ENCODE peak calls at places on chromosomes 13 and 19, in ten cellular contexts. F is breast epithelium, G is lower leg skin, A is stomach, J is ovary, N is sigmoid colon, D is NB4, S is adrenal gland, I is IMR-90, Y is heart left ventricle. O is an unnamed sample.

GRCh38 chr13:110211735-110212134 is 95.2 kb downstream of the COL4A1 start:
- DNase-seq in F (no peak), A (no peak), I (no peak), N (no peak), G (no peak), S (no peak), Y (no peak), J (no peak), D (no peak), O (no peak)

GRCh38 chr19:45716314-45717130 is 14.2 kb downstream of the FBXO46 start:
- DNase-seq in I (no peak), N (no peak), F (peak), G (peak), Y (no peak), J (peak), S (no peak), A (no peak), D (peak), O (peak)

GRCh38 chr13:59914556-59914955 is 249.2 kb downstream of the DIAPH3 start:
- DNase-seq in A (no peak), I (peak), J (no peak), F (no peak), Y (no peak), S (no peak), D (no peak), N (no peak), G (no peak), O (no peak)

GRCh38 chr19:36604656-36605100 is 435 bp upstream of the ZNF382 start:
- DNase-seq in D (peak), A (peak), J (peak), F (peak), Y (peak), S (peak), I (peak), G (peak), N (peak), O (peak)

GRCh38 chr13:48066310-48066989 is 28.5 kb downstream of the MED4 start:
- DNase-seq in J (no peak), F (no peak), G (no peak), Y (no peak), I (peak), N (no peak), D (peak), S (no peak), A (no peak), O (peak)

GRCh38 chr13:40639226-40639681 is 27.2 kb downstream of the FOXO1 start:
- DNase-seq in J (no peak), F (no peak), I (no peak), D (peak), N (no peak), G (no peak), A (no peak), S (peak), Y (no peak), O (no peak)

GRCh38 chr19:49799798-49800376 is 13.2 kb downstream of the FUZ start:
- DNase-seq in N (no peak), F (no peak), S (peak), Y (no peak), J (peak), G (no peak), I (no peak), D (peak), A (no peak), O (no peak)

GRCh38 chr13:104318121-104318520 is 1251.9 kb upstream of the SLC10A2 start:
- DNase-seq in J (no peak), F (no peak), I (peak), S (no peak), A (no peak), Y (no peak), D (peak), N (no peak), G (no peak), O (no peak)

GRCh38 chr13:106796280-106797047 is 228.5 kb upstream of the ARGLU1 start:
- DNase-seq in D (no peak), S (no peak), A (no peak), Y (no peak), J (no peak), F (no peak), N (no peak), I (no peak), G (no peak), O (no peak)

DNA sequence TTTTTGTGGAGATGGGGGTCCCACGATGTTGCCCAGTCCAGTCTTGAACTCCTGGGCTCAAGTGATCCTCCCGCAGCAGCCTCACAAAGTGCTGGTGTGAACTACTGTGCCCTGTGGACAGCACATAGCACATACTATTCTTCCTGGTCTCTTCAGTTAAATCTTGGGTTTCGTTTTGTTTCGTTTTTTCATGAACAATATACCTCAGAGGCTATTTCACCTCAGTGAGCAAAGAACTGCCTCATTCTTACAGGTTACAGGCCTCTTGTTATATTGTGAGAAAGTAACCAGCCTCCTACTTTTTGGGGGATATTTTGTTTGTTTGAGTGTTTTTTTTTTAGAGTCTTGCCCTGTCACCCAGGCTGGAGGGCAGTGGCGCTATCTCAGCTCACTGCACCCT is 1.3 kb upstream of the C3 start:
- DNase-seq in I (no peak), N (no peak), F (no peak), J (no peak), Y (no peak), S (no peak), A (no peak), G (no peak), D (peak), O (no peak)
- TF ChIP-seq POLR2A in I (no peak), N (no peak), F (no peak), J (no peak), Y (no peak), S (no peak), A (no peak), G (no peak), D (no peak), O (no peak)

DNA sequence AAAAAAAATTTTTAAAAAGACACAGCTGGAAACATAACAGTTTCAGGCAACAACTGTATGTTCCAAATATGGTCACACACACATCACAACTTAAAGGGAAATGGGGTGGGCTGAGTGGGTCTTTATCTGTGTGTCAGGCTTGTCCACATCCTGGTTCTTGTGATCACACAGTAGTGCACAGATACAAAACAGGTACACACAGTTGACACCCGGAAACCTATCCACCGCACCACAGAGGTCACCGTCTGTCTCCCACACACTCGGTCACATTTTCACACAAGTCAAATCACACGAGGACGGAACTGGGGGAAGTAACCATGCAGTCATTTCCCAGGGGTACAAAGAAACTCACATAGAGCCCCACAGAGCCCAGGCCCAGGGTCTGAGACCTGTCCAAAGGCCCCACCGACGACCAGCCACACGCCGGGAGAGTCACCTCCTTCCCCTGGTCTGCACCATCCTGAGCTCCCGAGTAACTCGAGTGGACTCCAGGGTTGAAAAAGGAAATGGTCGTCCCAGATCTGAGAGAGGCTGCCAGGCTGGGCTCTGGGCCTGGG is 1.4 kb upstream of the PPAN start:
- DNase-seq in S (peak), J (no peak), N (no peak), Y (no peak), G (no peak), F (no peak), I (no peak), D (peak), A (no peak), O (peak)
- TF ChIP-seq POLR2A in S (no peak), J (no peak), N (no peak), Y (no peak), G (no peak), F (no peak), I (no peak), D (peak), A (no peak), O (no peak)

GRCh38 chr19:48329167-48329891 is 4.0 kb downstream of the EMP3 start:
- DNase-seq in S (no peak), N (no peak), J (no peak), Y (no peak), D (peak), F (no peak), G (peak), A (no peak), I (peak), O (peak)

GRCh38 chr19:48330012-48330681 is 4.8 kb downstream of the EMP3 start:
- DNase-seq in J (peak), N (peak), I (no peak), F (peak), S (peak), A (peak), Y (peak), G (peak), D (peak), O (peak)

GRCh38 chr19:48332351-48332661 is 7.0 kb downstream of the EMP3 start:
- DNase-seq in D (no peak), N (no peak), A (no peak), F (no peak), I (no peak), S (no peak), Y (no peak), J (no peak), G (no peak), O (no peak)

GRCh38 chr19:48333467-48334384 is 8.4 kb downstream of the EMP3 start:
- DNase-seq in I (peak), A (peak), J (peak), Y (peak), G (peak), N (peak), S (peak), F (peak), D (peak), O (peak)

DNA sequence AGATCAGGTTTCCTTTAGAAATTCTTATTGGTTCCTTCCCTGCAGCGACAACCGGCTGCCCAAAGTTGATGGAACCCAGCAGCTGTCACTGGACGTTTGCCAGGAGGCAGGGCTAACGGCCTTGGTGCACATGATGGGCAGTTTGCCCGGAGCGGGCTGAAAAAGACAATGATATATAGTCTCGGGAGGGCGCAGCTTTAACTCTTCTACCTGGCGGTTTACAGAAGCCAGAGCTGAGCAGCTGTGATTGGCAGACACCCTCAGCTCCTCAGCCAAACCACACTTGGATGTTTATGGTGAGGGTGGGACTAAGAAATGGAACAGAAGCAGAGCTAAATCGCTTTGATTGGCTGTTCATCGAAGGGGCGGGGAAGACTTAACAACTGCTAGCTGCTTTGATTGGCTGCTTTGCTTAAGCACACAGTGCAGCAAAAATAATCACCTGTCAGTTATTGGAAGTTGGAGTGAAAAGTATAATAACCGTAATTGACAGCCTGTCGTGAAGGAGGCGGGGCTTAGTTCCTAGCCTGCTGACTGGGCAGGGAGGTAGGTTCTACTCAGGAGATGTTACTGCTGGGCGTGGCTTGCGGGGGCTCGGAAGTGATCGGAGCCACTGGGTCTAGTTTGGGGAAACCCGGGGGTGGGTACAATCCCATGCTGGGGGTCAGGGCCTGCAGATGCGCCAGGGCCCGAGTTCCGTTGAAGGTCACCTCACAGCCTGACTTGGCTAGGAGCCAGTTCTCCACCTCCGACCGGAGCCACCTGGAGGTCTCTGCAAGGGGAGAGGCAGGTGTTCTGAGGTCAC is 7.5 kb downstream of the EMP3 start:
- DNase-seq in G (peak), J (peak), F (peak), D (peak), Y (peak), I (peak), N (peak), A (peak), S (peak), O (peak)
- TF ChIP-seq POLR2A in G (no peak), J (no peak), F (no peak), D (peak), Y (no peak), I (peak), N (peak), A (no peak), S (no peak), O (peak)

GRCh38 chr19:945401-946252 is 19.8 kb downstream of the ARID3A start:
- DNase-seq in S (no peak), F (no peak), J (no peak), A (no peak), I (no peak), N (no peak), D (no peak), Y (no peak), G (no peak), O (no peak)

GRCh38 chr19:948842-949496 is 23.1 kb downstream of the ARID3A start:
- DNase-seq in Y (no peak), G (no peak), F (no peak), A (no peak), I (no peak), D (no peak), J (no peak), N (no peak), S (no peak), O (peak)

GRCh38 chr19:944663-945241 is 18.9 kb downstream of the ARID3A start:
- DNase-seq in A (no peak), G (no peak), J (peak), F (no peak), D (no peak), S (no peak), I (no peak), Y (no peak), N (no peak), O (peak)

GRCh38 chr19:947707-948533 is 22.1 kb downstream of the ARID3A start:
- DNase-seq in F (no peak), G (peak), N (peak), J (no peak), D (peak), Y (peak), I (no peak), S (peak), A (peak), O (no peak)

DNA sequence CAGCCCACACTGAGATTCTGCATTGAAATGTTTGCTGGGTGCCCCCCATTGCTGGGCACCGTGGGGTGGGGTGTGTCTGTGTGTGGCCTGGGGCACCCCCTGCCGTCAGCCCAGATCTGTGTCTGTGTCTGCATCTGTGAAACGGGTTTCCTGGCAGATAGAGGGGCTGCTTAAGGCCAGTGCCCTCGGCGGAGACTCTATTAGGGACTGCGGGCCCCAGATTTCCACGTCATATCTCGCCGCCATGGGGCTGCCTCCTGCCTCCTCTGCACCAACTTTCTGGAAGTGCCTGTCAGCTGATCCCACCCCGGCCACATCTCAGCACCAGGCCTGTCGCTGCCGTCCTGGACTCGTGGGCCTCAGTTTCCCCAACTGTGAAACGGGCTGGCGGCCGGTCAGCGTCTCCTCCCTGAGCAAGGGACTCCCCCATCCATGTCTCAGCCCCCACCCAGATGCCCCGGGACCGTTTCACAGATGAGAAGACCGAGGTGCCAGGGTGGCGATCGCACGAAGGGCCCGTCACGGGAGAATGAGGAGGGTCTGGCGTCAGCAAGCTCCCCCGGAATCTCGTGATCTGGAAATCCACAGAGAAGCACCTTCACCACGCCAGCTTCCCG is 21.4 kb downstream of the ARID3A start:
- DNase-seq in N (no peak), G (no peak), I (no peak), Y (no peak), S (no peak), D (no peak), J (no peak), A (no peak), F (no peak), O (no peak)
- TF ChIP-seq POLR2A in N (no peak), G (no peak), I (no peak), Y (no peak), S (no peak), D (no peak), J (no peak), A (no peak), F (no peak), O (no peak)

DNA sequence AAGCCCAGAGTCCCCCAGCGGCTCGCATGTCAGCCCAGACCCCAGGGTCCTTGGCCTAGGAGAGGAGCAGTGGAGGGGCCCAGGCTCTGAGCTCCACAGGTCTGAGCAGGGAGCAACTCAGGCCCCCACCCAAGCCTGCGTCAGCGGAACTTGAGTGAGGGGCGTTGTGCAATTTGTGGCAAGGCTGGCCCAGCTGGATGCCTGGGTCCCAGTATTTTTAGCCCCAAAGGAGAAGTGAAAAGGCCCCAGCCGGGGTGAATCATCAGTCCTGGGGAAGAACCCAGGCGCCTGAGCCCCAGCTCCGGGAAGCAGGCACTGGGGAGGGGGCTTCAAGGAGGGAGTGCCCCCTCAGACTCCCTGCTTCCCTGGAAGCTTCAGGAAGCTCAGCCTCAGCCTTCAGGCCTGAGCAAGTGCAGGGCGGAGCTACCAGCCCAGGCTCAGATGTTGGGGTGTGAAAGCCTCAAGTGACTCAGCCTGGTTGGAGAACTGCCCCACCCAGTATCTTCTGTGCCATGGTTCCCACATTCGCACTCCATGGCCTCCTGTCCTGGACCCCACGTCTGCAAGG is 7.2 kb downstream of the MED29 start:
- DNase-seq in F (no peak), G (peak), A (peak), D (peak), Y (peak), S (peak), I (peak), J (peak), N (peak), O (peak)
- TF ChIP-seq POLR2A in F (no peak), G (no peak), A (no peak), D (no peak), Y (no peak), S (no peak), I (no peak), J (peak), N (peak), O (peak)

DNA sequence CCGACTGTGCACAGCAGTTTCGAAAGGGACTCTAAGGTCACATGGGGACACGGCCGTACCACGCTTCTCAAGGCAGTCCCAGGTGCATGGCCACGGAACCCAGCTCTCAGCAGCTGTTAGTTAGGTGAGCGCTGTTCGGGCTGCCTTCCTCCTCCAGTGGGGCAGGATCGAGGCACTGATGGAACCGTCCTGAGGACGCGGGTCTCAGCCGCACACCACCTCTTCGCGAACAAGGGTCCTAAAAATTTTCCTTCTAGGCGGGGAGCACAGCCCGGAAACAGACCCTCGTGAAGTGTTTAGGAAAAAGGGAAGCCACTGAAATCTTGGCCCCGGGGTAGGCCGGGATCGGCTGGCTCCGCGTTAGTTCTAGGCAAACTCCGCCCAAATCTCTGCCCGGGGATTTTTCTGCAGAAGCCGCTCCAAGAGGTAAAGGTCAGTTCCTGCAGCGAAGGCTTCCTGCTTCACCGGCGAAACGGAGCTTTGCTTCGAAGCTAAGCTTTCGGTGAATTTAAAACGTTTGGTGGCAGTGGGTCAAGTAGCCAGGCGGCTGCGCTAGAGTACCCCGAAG is 752 bp downstream of the GJB2 start:
- DNase-seq in S (peak), Y (no peak), I (no peak), F (no peak), G (no peak), N (no peak), A (peak), J (no peak), D (peak), O (peak)
- TF ChIP-seq POLR2A in S (no peak), Y (no peak), I (no peak), F (no peak), G (no peak), N (no peak), A (no peak), J (no peak), D (no peak), O (no peak)

O was measured in erythroblast.